ENCODE peak calls at places on chromosomes 11 and 22, in five cellular contexts. H, A, Y, Z and W are unnamed samples.

GRCh38 chr11:14673824-14674432 is 30.3 kb downstream of the PDE3B start:
- DNase-seq in H (no peak), A (no peak), Y (no peak), Z (peak), W (no peak)

GRCh38 chr22:32103648-32104326 is 55.3 kb downstream of the C22orf42 start:
- DNase-seq in H (no peak), A (no peak), Y (no peak), Z (peak), W (no peak)

GRCh38 chr11:26014456-26015115 is 317.3 kb upstream of the ANO3 start:
- DNase-seq in H (no peak), A (no peak), Y (no peak), Z (no peak), W (no peak)

GRCh38 chr11:117328414-117329010 is 858 bp downstream of the CEP164 start:
- DNase-seq in H (no peak), A (peak), Y (peak), Z (peak), W (no peak)

GRCh38 chr11:129766858-129767604 is 48.6 kb upstream of the TMEM45B start:
- DNase-seq in H (no peak), A (no peak), Y (no peak), Z (peak), W (no peak)

GRCh38 chr22:28222571-28222970 is 303.5 kb upstream of the PITPNB start:
- DNase-seq in H (no peak), A (no peak), Y (no peak), Z (no peak), W (no peak)

GRCh38 chr22:22993184-22993583 is 77.1 kb upstream of the GNAZ start:
- DNase-seq in H (no peak), A (no peak), Y (no peak), Z (no peak), W (no peak)

GRCh38 chr11:5280582-5281102 is 10.9 kb upstream of the HBE1 start:
- DNase-seq in H (no peak), A (no peak), Y (peak), Z (peak), W (peak)

GRCh38 chr11:848988-849824 is 6.6 kb downstream of the TSPAN4 start:
- DNase-seq in H (no peak), A (no peak), Y (no peak), Z (peak), W (no peak)

DNA sequence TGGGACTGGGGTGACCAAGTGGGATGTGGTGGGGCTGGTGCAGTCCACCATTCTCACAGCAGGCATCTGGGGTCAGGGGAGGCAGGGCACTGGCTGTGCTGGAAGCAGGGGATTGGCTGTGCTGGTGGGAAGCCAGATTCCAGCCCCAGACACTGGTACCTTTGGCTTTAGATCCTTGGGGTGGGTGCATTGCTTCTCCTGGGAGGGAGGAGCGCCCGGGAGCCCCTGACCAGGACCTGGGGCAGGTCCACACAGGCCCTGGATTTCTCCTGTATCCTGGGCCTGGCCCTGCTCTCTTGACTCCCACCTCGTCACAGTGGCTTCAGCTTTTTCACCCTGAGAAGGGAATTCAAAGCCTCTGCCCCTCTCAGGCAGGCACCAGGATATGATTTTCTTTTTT is 38.5 kb downstream of the ST3GAL4 start:
- DNase-seq in H (no peak), A (no peak), Y (no peak), Z (no peak), W (no peak)
- TF ChIP-seq CTCF in H (no peak), A (no peak), Y (no peak), Z (no peak), W (no peak)

DNA sequence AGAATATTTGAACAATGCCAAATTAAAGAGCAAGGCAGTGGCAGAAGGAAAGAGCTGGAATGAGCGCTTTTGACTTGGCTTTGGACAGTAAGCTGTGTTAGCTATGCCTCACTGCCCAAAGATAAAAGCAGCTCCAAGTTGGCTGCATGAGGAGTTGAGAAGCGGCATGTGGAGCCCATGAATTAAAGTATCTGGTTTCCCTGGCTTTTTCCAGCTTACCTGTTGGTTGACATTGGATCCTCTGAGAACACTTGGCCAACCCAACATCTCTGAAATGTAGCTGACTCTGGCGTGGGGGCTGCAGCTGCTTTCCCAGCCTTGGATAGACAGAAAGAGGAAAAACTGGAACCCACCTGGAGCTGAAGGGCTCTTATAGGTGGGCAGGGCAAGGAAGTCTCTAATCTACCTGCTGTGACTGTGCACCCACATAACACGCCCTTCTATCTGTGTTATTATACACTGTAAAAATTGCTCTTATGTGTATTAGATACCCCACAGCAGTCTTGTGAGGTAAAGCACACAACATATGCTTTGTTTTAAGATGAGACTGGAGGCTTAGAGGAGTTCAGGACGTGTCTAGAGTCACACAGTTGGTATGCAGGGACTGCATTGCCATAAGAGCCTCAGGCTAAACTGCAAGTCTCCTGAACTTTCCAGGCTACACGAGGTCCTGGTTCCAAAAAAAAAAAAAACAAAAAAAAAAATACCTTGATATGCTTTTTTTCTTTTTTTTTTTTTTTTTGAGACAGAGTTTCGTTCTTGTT is 5.8 kb downstream of the UBASH3B start:
- DNase-seq in H (no peak), A (no peak), Y (no peak), Z (peak), W (no peak)
- H3K4me3 ChIP-seq in H (no peak), A (no peak), Y (no peak), Z (no peak), W (no peak)

DNA sequence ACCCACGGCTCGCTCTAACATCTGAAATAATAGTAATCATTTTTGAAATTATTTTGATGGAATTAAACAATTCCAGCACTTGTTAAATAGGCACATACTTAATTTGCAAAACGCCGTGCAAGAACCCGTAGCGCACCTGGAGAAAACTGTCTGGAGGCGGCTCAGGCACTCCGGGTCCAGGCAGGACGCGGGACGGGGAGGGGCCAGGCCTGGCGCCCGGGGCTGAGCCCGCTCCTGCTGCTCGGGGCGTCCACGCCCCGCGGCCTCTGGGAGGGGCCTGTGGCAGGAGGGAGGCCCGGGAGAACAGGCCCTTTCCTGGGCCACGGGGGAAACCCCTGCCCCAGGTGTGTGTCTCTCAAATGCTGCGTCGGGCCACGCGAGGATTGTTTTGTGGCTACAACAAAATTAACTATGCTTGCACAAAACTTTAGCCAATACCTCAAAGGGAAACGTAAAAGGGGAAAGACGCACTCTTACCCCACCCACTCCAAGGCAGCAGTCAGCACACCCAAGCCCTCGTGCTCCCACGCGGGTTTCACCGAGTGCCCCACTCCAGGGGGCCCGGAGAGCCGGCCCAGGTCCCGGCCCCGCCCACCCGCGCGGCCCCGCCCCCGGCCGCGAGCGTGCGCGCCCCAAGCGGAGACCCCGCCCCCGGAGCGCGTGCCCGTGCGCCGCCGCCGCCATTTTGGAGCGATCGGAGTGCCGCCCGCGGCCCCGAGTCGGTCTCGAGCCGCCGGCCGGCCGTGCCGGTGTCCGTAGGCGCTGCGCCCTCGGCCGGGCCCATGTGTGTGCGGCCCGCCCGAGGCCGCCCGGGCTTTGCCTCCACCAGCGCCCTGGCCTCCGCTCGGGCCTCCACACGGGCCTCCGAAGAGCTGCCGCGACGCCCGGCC is at the start of gene PPP6R2:
- DNase-seq in H (peak), A (peak), Y (peak), Z (peak), W (no peak)
- TF ChIP-seq CTCF in H (peak), A (peak), Y (no peak), Z (no peak), W (no peak)

GRCh38 chr11:67014343-67014742 is 8.6 kb upstream of the SYT12 start:
- DNase-seq in H (no peak), A (no peak), Y (no peak), Z (no peak), W (no peak)
- H3K4me3 ChIP-seq in H (no peak), A (no peak), Y (no peak), Z (no peak), W (no peak)